ENCODE peak calls at places on chromosomes 3 and 15, in ten cellular contexts. U is MM.1S, S is HCT116, C is GM23338, N is hepatocyte, X is PC-9, I is GM23248, D is OCI-LY7, G is SK-N-SH, L is Karpas-422. E is an unnamed sample.

GRCh38 chr3:56884387-56884786 is 82.6 kb upstream of the ARHGEF3 start:
- DNase-seq in X (peak; percentile 38), S (no peak), N (no peak), D (no peak), L (no peak), I (peak; percentile 31), G (no peak), U (no peak), C (peak; percentile 19), E (peak; percentile 89)

GRCh38 chr3:13636874-13637273 is 87.9 kb downstream of the FBLN2 start:
- DNase-seq in G (no peak), L (no peak), D (no peak), X (no peak), C (no peak), S (no peak), N (no peak), U (no peak), I (no peak), E (no peak)

GRCh38 chr3:101835676-101836075 is 13.6 kb upstream of the NFKBIZ start:
- DNase-seq in G (no peak), I (no peak), X (no peak), U (no peak), D (no peak), N (no peak), S (no peak), L (no peak), C (no peak), E (no peak)

GRCh38 chr3:172939651-172940293 is 189.2 kb downstream of the ECT2 start:
- DNase-seq in I (no peak), L (no peak), S (no peak), U (no peak), N (no peak), G (no peak), X (no peak), C (peak; percentile 16), D (no peak), E (peak; percentile 21)

GRCh38 chr3:150737874-150738679 is 24.9 kb downstream of the SIAH2 start:
- DNase-seq in N (peak; percentile 66), X (peak; percentile 64), C (peak; percentile 22), I (peak; percentile 65), S (peak; percentile 42), G (no peak), U (no peak), D (no peak), L (no peak), E (peak; percentile 60)

GRCh38 chr3:33313331-33313730 is 36.1 kb downstream of the FBXL2 start:
- DNase-seq in L (no peak), D (no peak), I (no peak), N (no peak), C (no peak), X (no peak), S (no peak), G (no peak), U (no peak), E (no peak)

GRCh38 chr3:188860147-188860546 is 311.6 kb upstream of the TPRG1 start:
- DNase-seq in U (no peak), I (peak; percentile 63), D (no peak), X (no peak), N (no peak), G (no peak), S (no peak), L (no peak), C (no peak), E (peak; percentile 20)

GRCh38 chr15:52085289-52085688 is 27.3 kb downstream of the BCL2L10 start:
- DNase-seq in D (no peak), L (no peak), X (no peak), U (no peak), N (no peak), G (no peak), S (no peak), I (no peak), C (no peak), E (no peak)

GRCh38 chr15:41930221-41930866 is 36.5 kb upstream of the SPTBN5 start:
- DNase-seq in I (peak; percentile 97), S (peak; percentile 31), D (no peak), L (no peak), U (no peak), N (peak; percentile 47), X (peak; percentile 47), G (peak; percentile 27), C (no peak), E (peak; percentile 98)

GRCh38 chr3:131846296-131846924 is 188.4 kb downstream of the CPNE4 start:
- DNase-seq in X (no peak), G (no peak), D (no peak), L (no peak), C (no peak), S (no peak), N (no peak), I (peak; percentile 7), U (no peak), E (peak; percentile 10)

GRCh38 chr3:47578119-47578630 is 490 bp downstream of the CSPG5 start:
- DNase-seq in D (peak; percentile 36), X (peak; percentile 15), C (peak; percentile 56), U (peak; percentile 23), N (peak; percentile 44), S (no peak), G (peak; percentile 93), L (no peak), I (peak; percentile 53), E (no peak)

GRCh38 chr3:55169608-55170010 is 241.8 kb upstream of the LRTM1 start:
- DNase-seq in D (no peak), S (no peak), C (no peak), L (no peak), I (peak; percentile 97), U (no peak), G (no peak), N (no peak), X (peak; percentile 42), E (peak; percentile 66)

GRCh38 chr3:23948761-23949160 is 3.7 kb downstream of the NR1D2 start:
- DNase-seq in U (no peak), N (no peak), X (no peak), C (no peak), I (peak; percentile 70), D (no peak), S (no peak), L (no peak), G (no peak), E (peak; percentile 32)

GRCh38 chr15:33310481-33311311 is at the start of gene RYR3:
- DNase-seq in D (no peak), X (no peak), S (no peak), N (peak; percentile 47), U (no peak), G (peak; percentile 81), C (peak; percentile 75), I (peak; percentile 22), L (no peak), E (no peak)

GRCh38 chr3:144670560-144670959 is 698.9 kb downstream of the DIPK2A start:
- DNase-seq in L (no peak), D (no peak), U (no peak), N (no peak), C (no peak), I (no peak), S (no peak), X (no peak), G (no peak), E (no peak)

GRCh38 chr3:14514323-14514720 is 25.8 kb downstream of the GRIP2 start:
- DNase-seq in S (no peak), U (no peak), D (no peak), C (peak; percentile 0), G (no peak), X (no peak), N (no peak), I (no peak), L (no peak), E (no peak)

GRCh38 chr3:40930772-40931171 is 268.5 kb upstream of the CTNNB1 start:
- DNase-seq in C (no peak), N (no peak), X (no peak), I (no peak), D (no peak), S (no peak), U (no peak), G (no peak), L (no peak), E (no peak)

GRCh38 chr3:195259564-195260285 is 11.2 kb downstream of the XXYLT1 start:
- DNase-seq in U (peak; percentile 99), I (peak; percentile 97), X (peak; percentile 96), S (peak; percentile 63), C (peak; percentile 95), L (peak; percentile 95), G (peak; percentile 98), N (peak; percentile 97), D (peak; percentile 94), E (peak; percentile 91)

GRCh38 chr3:195258449-195259145 is 12.4 kb downstream of the XXYLT1 start:
- DNase-seq in G (no peak), L (no peak), X (no peak), I (no peak), U (no peak), C (no peak), N (no peak), S (no peak), D (peak; percentile 81), E (no peak)

GRCh38 chr3:195259146-195259563 is 11.8 kb downstream of the XXYLT1 start:
- DNase-seq in U (no peak), C (no peak), X (no peak), S (no peak), D (no peak), G (peak; percentile 72), N (no peak), I (peak; percentile 76), L (no peak), E (peak; percentile 30)

GRCh38 chr3:195261925-195262324 is 9.0 kb downstream of the XXYLT1 start:
- DNase-seq in S (no peak), C (no peak), D (no peak), G (no peak), X (no peak), U (no peak), I (no peak), L (no peak), N (no peak), E (no peak)

GRCh38 chr3:195260286-195260905 is 10.6 kb downstream of the XXYLT1 start:
- DNase-seq in G (peak; percentile 53), X (no peak), L (peak; percentile 51), D (no peak), U (peak; percentile 56), S (no peak), I (peak; percentile 29), C (peak; percentile 84), N (peak; percentile 46), E (peak; percentile 43)
- H2AFZ ChIP-seq in G (peak overlapping the region; percentile 95), X (peak overlapping the region; percentile 83), L (no peak overlapping the region), D (peak overlapping the region; percentile 7), U (peak overlapping the region; percentile 82), S (no peak overlapping the region), I (peak overlapping the region; percentile 93), C (no peak overlapping the region), N (peak overlapping the region; percentile 67), E (peak overlapping the region; percentile 83)

GRCh38 chr3:85867072-85867471 is 908.3 kb downstream of the CADM2 start:
- DNase-seq in G (no peak), X (no peak), D (no peak), N (no peak), U (no peak), S (no peak), C (no peak), I (no peak), L (no peak), E (no peak)
- H3K9me2 ChIP-seq in G (no peaks in the 10 kb centered on the region), X (no peaks in the 10 kb centered on the region), D (no peaks in the 10 kb centered on the region), N (no peaks in the 10 kb centered on the region), U (no peaks in the 10 kb centered on the region), S (no peaks in the 10 kb centered on the region), C (no peaks in the 10 kb centered on the region), I (no peaks in the 10 kb centered on the region), L (no peaks in the 10 kb centered on the region), E (no peaks in the 10 kb centered on the region)

GRCh38 chr3:99777210-99777549 is 40.5 kb upstream of the CMSS1 start:
- DNase-seq in L (no peak), C (no peak), I (no peak), X (no peak), D (no peak), N (no peak), S (no peak), U (no peak), G (no peak), E (no peak)
- H2AFZ ChIP-seq in L (no peak overlapping the region), C (peak overlapping the region; percentile 24), I (no peak overlapping the region), X (no peak overlapping the region), D (no peak overlapping the region), N (no peak overlapping the region), S (no peak overlapping the region), U (no peak overlapping the region), G (no peak overlapping the region), E (no peak overlapping the region)

GRCh38 chr3:62548806-62549205 is 175.5 kb upstream of the FEZF2 start:
- DNase-seq in S (no peak), G (no peak), I (no peak), N (no peak), L (no peak), C (no peak), X (no peak), D (no peak), U (no peak), E (no peak)
- H3K9me2 ChIP-seq in S (no peaks in the 10 kb centered on the region), G (no peaks in the 10 kb centered on the region), I (no peaks in the 10 kb centered on the region), N (no peaks in the 10 kb centered on the region), L (no peaks in the 10 kb centered on the region), C (no peaks in the 10 kb centered on the region), X (no peaks in the 10 kb centered on the region), D (no peaks in the 10 kb centered on the region), U (no peaks in the 10 kb centered on the region), E (no peaks in the 10 kb centered on the region)